ENCODE peak calls at places on chromosomes 11 and 22, in four cellular contexts. U is AG10803, E is bronchial epithelial cell, G is Caco-2. T is an unnamed sample.

GRCh38 chr11:71580057-71581003 is 2.3 kb downstream of the KRTAP5-11 start:
- DNase-seq in E (peak), U (peak), G (peak), T (peak)

GRCh38 chr22:44571566-44572413 is 73.8 kb upstream of the RTL6 start:
- DNase-seq in U (no peak), G (no peak), E (no peak), T (no peak)

GRCh38 chr11:79388201-79388600 is 52.6 kb downstream of the TENM4 start:
- DNase-seq in U (peak), G (no peak), E (no peak), T (no peak)

GRCh38 chr11:102289510-102290078 is 27.7 kb upstream of the BIRC3 start:
- DNase-seq in G (no peak), E (no peak), U (peak), T (no peak)

GRCh38 chr22:42160830-42161696 is 30.5 kb upstream of the CYP2D6 start:
- DNase-seq in G (no peak), U (no peak), E (peak), T (no peak)

GRCh38 chr22:38316340-38317236 is 645 bp downstream of the CSNK1E start:
- DNase-seq in E (no peak), G (peak), U (peak), T (peak)

GRCh38 chr11:19719960-19720359 is 7.3 kb downstream of the NAV2 start:
- DNase-seq in E (no peak), U (no peak), G (no peak), T (no peak)

GRCh38 chr22:27919943-27920755 is 1.1 kb upstream of the PITPNB start:
- DNase-seq in G (peak), U (peak), E (peak), T (peak)

GRCh38 chr22:23530766-23531282 is 49.3 kb downstream of the IGLL1 start:
- DNase-seq in U (no peak), G (no peak), E (no peak), T (no peak)

DNA sequence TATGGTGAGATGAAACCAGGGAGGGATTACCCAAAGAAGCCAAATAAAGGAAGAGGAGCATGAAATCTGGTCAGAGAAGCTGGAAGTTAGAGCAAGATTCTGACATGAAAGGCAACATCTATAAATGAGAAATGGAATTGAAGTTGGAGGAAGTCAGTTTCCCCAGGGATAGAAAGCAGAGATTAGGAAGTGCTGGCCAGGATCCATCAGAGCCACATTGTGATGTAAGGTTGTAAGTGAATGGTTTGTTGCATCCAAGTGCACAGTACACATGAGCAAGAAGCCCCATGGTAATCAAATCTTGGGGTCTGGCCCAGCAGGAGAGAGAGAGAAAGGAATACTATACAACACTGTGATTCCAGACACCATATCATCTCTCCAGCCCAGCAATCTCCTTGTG is 6.6 kb upstream of the NLRP10 start:
- DNase-seq in E (no peak), U (no peak), G (no peak), T (peak)
- TF ChIP-seq CTCF in E (no peak), U (no peak), G (no peak), T (no peak)

GRCh38 chr22:46078241-46079092 is 71.9 kb upstream of the PPARA start:
- DNase-seq in G (no peak), U (peak), E (no peak), T (peak)
- TF ChIP-seq CTCF in G (no peak), U (no peak), E (no peak), T (no peak)

GRCh38 chr11:111762981-111763643 is 3.1 kb downstream of the PPP2R1B start:
- DNase-seq in U (no peak), E (no peak), G (no peak), T (peak)
- TF ChIP-seq CTCF in U (peak), E (no peak), G (no peak), T (peak)

GRCh38 chr11:66283461-66284105 is 5.4 kb downstream of the YIF1A start:
- DNase-seq in G (no peak), U (no peak), E (no peak), T (no peak)

GRCh38 chr11:66282468-66283455 is 4.8 kb downstream of the CNIH2 start:
- DNase-seq in E (peak), U (peak), G (peak), T (peak)

GRCh38 chr11:66285250-66285947 is 3.5 kb downstream of the YIF1A start:
- DNase-seq in E (no peak), U (no peak), G (no peak), T (no peak)

GRCh38 chr11:66286699-66287098 is 2.2 kb downstream of the YIF1A start:
- DNase-seq in E (no peak), G (no peak), U (no peak), T (no peak)

DNA sequence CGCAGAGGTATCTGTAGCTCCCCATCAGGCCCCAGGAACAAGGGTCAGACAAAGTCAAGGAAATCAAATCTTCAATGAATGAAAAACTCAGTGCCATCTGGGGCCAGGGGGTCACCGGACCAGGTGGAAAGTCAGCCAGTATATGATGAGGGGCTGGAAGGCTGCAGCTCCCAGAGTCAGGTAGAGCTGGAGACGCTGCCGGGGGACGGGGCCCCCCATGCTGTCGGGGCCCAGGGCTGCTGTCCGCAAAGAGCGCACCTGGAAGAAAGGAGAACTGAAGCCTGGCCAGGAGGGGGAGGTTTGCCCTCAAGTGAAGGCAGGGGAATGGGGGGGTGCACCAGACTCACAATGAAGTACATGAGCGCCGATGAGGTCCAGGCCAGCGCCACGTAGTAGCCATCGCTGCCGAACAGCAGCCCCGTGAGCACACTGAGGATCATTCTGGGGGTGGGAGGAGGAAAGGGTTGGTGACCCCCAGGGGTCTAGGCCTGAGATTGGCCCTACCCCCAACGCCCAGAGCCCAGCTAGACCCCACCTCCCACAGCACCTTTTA is 4.3 kb downstream of the YIF1A start:
- DNase-seq in U (no peak), G (no peak), E (no peak), T (no peak)
- TF ChIP-seq CTCF in U (no peak), G (no peak), E (no peak), T (no peak)

DNA sequence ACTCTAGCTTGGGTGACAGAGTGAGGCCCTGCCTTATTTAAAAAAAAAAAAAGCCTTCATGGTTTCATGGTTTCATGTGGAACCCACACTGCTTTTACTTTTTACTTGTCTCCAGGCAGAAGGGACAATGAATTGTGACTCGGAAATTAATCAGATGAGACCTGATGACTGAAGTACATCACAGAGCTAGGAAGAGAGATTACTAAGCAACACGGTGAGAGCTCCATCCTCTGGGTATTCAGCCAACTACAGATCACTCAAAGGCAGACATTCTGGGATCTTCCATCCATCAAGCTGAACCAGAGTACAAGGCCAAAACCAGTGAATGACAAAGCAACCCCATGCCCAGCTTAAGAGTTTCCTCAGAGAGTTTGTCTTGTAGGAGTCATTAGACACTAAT is 433.2 kb downstream of the SOX6 start:
- DNase-seq in U (no peak), G (no peak), E (peak), T (no peak)
- TF ChIP-seq CTCF in U (no peak), G (no peak), E (peak), T (no peak)

DNA sequence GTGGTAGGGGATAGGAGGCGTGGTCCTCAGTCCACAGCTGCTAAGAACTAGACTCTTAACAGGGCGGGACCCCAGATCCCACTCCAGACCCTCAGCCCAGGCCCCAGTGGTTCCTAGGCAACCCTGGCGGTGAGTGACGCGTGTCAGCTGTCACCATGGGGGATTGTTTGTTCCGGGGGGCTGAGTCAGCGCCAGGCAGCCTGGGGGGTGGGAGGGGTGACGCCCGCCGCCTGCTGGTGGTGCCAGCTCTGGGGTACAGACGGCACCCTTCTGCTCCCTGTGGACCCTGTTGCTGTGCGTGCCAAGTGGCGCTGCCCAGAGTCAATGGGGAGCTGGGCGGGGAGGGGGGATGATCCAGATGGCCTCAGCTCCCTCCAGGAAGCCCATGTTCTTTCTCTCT is 2.5 kb downstream of the CNIH2 start:
- DNase-seq in E (no peak), U (no peak), G (no peak), T (no peak)
- TF ChIP-seq CTCF in E (no peak), U (no peak), G (no peak), T (no peak)

T was measured in fibroblast of mammary gland.